ENCODE peak calls at places on chromosome 12, in seven cellular contexts. Y is neuronal stem cell, M is H1, T is IMR-90, O is H9, Q is mesenchymal stem cell, W is trophoblast cell. N is an unnamed sample.

GRCh38 chr12:12349711-12350665 is at the start of gene MANSC1:
- DNase-seq in M (no peak), W (peak), Y (peak), O (peak), T (peak), Q (peak), N (peak)

GRCh38 chr12:118064608-118065007 is 3.6 kb upstream of the WSB2 start:
- DNase-seq in Y (no peak), T (no peak), Q (peak), O (peak), M (no peak), W (no peak), N (peak)

GRCh38 chr12:90010089-90010488 is 301.5 kb upstream of the ATP2B1 start:
- DNase-seq in T (peak), M (no peak), O (peak), Q (peak), W (no peak), Y (no peak), N (peak)

GRCh38 chr12:75977952-75978671 is 53.5 kb downstream of the PHLDA1 start:
- DNase-seq in Y (peak), Q (peak), O (no peak), W (peak), T (peak), M (peak), N (peak)

GRCh38 chr12:95582230-95583058 is 31.2 kb upstream of the USP44 start:
- DNase-seq in O (no peak), M (no peak), T (peak), Y (no peak), W (peak), Q (peak), N (peak)

GRCh38 chr12:42094277-42094676 is 50.4 kb downstream of the GXYLT1 start:
- DNase-seq in T (peak), W (peak), O (peak), Y (no peak), Q (peak), M (no peak), N (peak)

GRCh38 chr12:116455540-116456306 is 103.5 kb upstream of the MAP1LC3B2 start:
- DNase-seq in Q (peak), M (no peak), Y (peak), O (no peak), T (peak), W (peak), N (peak)

GRCh38 chr12:66241061-66242043 is 52.3 kb downstream of the IRAK3 start:
- DNase-seq in T (peak), Q (peak), Y (no peak), W (peak), M (no peak), O (no peak), N (no peak)

GRCh38 chr12:79747274-79747673 is 56.5 kb upstream of the PAWR start:
- DNase-seq in T (peak), Q (no peak), O (no peak), W (peak), Y (no peak), M (no peak), N (peak)

GRCh38 chr12:124829008-124829707 is 34.5 kb downstream of the SCARB1 start:
- DNase-seq in M (no peak), T (peak), Y (no peak), O (no peak), Q (peak), W (peak), N (peak)

GRCh38 chr12:90098132-90098779 is 389.6 kb upstream of the ATP2B1 start:
- DNase-seq in M (no peak), O (no peak), T (no peak), Q (no peak), W (no peak), Y (no peak), N (no peak)

GRCh38 chr12:114238808-114239207 is 167.1 kb downstream of the TBX5 start:
- DNase-seq in T (no peak), M (no peak), W (no peak), Q (no peak), Y (no peak), O (no peak), N (no peak)

GRCh38 chr12:102912258-102912657 is 4.8 kb downstream of the PAH start:
- DNase-seq in Y (no peak), W (no peak), M (no peak), O (no peak), Q (no peak), T (no peak), N (no peak)

GRCh38 chr12:102910137-102910536 is 6.9 kb downstream of the PAH start:
- DNase-seq in Q (no peak), O (no peak), M (no peak), Y (no peak), W (no peak), T (no peak), N (no peak)

GRCh38 chr12:102911320-102911719 is 5.7 kb downstream of the PAH start:
- DNase-seq in T (no peak), Y (no peak), O (no peak), W (no peak), M (no peak), Q (no peak), N (no peak)

GRCh38 chr12:102913453-102914226 is 3.4 kb downstream of the PAH start:
- DNase-seq in Q (no peak), O (no peak), Y (no peak), W (peak), T (no peak), M (no peak), N (no peak)

GRCh38 chr12:102910792-102911191 is 6.3 kb downstream of the PAH start:
- DNase-seq in Q (no peak), W (no peak), T (no peak), M (no peak), O (no peak), Y (no peak), N (no peak)
- H3K18ac ChIP-seq in Q (no peak), W (no peak), T (no peak), M (no peak), O (no peak), Y (no peak), N (no peak)

DNA sequence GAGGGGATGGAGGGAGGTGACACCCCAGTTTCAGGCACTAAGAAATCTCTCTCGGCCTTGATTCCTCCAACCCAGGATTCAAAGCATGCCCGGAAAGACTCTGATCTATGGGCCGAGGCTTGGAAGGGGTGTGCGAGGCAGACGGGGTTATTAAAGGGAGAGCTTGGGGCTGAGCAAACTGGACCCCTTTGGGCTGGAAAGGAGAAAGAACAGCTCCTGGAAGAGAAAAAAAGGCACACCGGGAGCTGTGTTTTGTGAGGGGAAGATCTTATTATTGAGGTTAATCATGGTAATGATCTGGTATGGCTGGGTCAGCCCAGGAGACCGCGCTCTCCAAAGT is 5.7 kb upstream of the HOXC4 start:
- DNase-seq in Y (no peak), M (no peak), O (no peak), Q (no peak), W (no peak), T (no peak), N (no peak)
- H3K18ac ChIP-seq in Y (no peak), M (no peak), O (no peak), Q (no peak), W (no peak), T (no peak), N (no peak)

GRCh38 chr12:55760663-55761062 is 17.7 kb downstream of the GDF11 start:
- DNase-seq in O (no peak), M (no peak), Q (no peak), Y (no peak), T (no peak), W (no peak), N (no peak)

GRCh38 chr12:55755246-55755645 is 12.3 kb downstream of the GDF11 start:
- DNase-seq in Q (no peak), W (no peak), T (no peak), O (no peak), M (no peak), Y (no peak), N (peak)

GRCh38 chr12:55762646-55763045 is 19.7 kb downstream of the GDF11 start:
- DNase-seq in Q (no peak), T (no peak), W (no peak), Y (no peak), O (no peak), M (no peak), N (no peak)

DNA sequence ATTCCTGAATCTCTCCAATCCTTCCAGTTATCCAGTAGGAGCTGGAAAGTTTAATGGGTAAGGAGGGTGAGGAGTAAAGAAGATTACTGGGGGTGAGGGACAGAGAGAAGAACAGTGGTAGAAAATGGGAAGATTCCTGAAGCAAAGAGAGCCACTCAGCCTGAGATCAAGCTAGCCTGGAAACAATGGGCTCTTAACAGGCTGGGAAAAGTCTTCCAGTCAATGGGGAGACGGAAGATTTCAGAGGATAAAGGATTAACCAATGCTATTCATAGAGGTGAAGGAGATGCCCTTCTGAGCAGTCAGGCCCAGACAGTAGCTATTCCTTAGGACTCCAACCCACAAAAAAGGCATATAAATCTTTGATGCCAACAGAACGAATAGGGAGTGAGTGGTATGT is 14.8 kb downstream of the GDF11 start:
- DNase-seq in T (no peak), O (no peak), Y (peak), W (no peak), M (no peak), Q (no peak), N (peak)
- H3K18ac ChIP-seq in T (no peak), O (no peak), Y (no peak), W (no peak), M (no peak), Q (no peak), N (no peak)

GRCh38 chr12:99439399-99439798 is 208.2 kb upstream of the GARIN6 start:
- DNase-seq in Y (no peak), M (no peak), T (no peak), Q (no peak), O (no peak), W (no peak), N (no peak)

GRCh38 chr12:99435095-99435791 is 212.3 kb upstream of the GARIN6 start:
- DNase-seq in Y (no peak), Q (no peak), W (no peak), M (no peak), O (no peak), T (no peak), N (peak)

GRCh38 chr12:99433155-99433554 is 214.4 kb upstream of the GARIN6 start:
- DNase-seq in Y (no peak), W (no peak), O (no peak), T (no peak), M (no peak), Q (no peak), N (no peak)

DNA sequence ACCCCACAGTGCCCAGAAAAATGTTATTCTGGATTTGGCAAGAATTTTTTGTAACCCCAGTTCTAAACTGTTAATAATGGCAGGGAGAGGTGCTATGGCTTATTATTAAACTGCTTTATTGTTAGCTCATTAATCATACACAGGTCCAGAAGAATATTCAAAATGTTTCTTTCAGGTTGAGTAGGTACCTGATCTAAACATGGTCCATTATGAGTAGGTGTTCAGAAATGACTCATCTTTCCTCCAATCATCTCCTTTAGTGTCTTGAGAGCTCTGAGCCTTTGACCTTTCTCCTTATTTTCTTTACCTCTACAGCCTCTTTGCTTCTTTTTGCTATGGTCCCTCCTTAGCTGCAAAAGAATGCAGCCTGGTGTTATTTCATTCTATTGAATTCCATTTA is 211.0 kb upstream of the GARIN6 start:
- DNase-seq in M (no peak), Y (no peak), O (no peak), Q (no peak), W (no peak), T (no peak), N (no peak)
- H3K18ac ChIP-seq in M (no peak), Y (no peak), O (no peak), Q (no peak), W (no peak), T (no peak), N (no peak)

GRCh38 chr12:110042260-110042659 is 6.1 kb downstream of the C12orf76 start:
- DNase-seq in M (no peak), Y (no peak), W (peak), O (no peak), Q (no peak), T (no peak), N (no peak)
- H3K18ac ChIP-seq in M (no peak), Y (no peak), W (no peak), O (no peak), Q (no peak), T (no peak), N (no peak)

GRCh38 chr12:105493091-105493615 is 162.7 kb downstream of the C12orf75 start:
- DNase-seq in W (peak), Q (no peak), O (no peak), M (no peak), Y (no peak), T (no peak), N (no peak)
- H3K18ac ChIP-seq in W (no peak), Q (no peak), O (no peak), M (no peak), Y (no peak), T (no peak), N (no peak)

DNA sequence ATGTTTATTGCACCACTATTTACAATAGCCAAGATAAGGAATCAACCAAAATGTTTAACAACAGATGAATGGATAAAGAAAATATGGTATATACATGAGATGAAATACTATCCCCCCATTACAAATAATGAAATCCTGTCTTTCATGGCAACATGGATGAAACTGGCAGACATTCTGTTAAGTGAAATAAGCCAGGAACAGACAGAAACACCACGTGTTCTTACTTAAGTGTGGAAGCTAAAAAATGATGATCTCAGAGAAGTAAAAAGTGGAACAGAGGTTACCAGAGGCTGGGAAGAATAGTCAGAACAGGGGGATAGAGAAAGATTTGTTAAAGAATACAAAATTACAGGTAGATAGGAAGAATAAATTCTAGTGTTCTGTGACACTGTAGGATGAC is 113.7 kb upstream of the MDM1 start:
- DNase-seq in Y (no peak), Q (peak), M (no peak), O (no peak), W (peak), T (peak), N (no peak)
- H3K18ac ChIP-seq in Y (no peak), Q (no peak), M (no peak), O (no peak), W (no peak), T (no peak), N (no peak)

DNA sequence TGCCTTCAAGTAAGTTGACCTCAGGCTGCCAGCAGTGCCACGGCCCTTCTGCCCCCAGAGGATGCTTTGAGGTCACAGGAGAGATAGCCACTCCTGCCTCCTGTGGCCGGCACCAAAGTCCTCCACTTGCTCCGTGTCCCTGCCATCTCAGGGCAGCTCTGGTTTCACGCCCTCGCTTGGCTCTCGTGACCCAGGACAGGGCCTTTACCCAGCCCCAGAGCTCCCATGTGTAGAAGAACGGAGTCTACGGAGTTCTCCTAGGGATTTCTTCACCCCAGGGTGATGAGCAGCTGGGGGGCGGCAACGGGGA is 178.1 kb downstream of the ADGRD1 start:
- DNase-seq in Q (no peak), O (no peak), W (no peak), M (no peak), T (no peak), Y (no peak), N (no peak)
- H3K18ac ChIP-seq in Q (no peak), O (no peak), W (no peak), M (no peak), T (no peak), Y (peak), N (no peak)

GRCh38 chr12:4556730-4557519 is 5.1 kb upstream of the DYRK4 start:
- DNase-seq in T (no peak), O (no peak), M (no peak), W (peak), Y (no peak), Q (no peak), N (no peak)
- H3K18ac ChIP-seq in T (no peak), O (no peak), M (no peak), W (no peak), Y (no peak), Q (no peak), N (no peak)

N was measured in mesendoderm.